ENCODE peak calls at places on chromosomes 3 and 15, in five cellular contexts. O is EH, L is RCC 7860, V is HuH-7, M is AG08395. B is an unnamed sample.

GRCh38 chr3:184399410-184399809 is 19.6 kb downstream of the CHRD start:
- DNase-seq in O (peak), L (peak), V (no peak), M (peak), B (peak)

GRCh38 chr15:73538563-73539211 is 94.5 kb downstream of the NPTN start:
- DNase-seq in O (no peak), L (no peak), V (no peak), M (no peak), B (no peak)

GRCh38 chr3:179794355-179794754 is 141.5 kb downstream of the USP13 start:
- DNase-seq in O (no peak), L (no peak), V (no peak), M (no peak), B (no peak)

GRCh38 chr3:40925228-40925627 is 274.1 kb upstream of the CTNNB1 start:
- DNase-seq in O (no peak), L (no peak), V (no peak), M (no peak), B (no peak)

GRCh38 chr15:34133511-34133910 is 31.6 kb downstream of the PGBD4 start:
- DNase-seq in O (peak), L (no peak), V (no peak), M (no peak), B (no peak)

GRCh38 chr3:67362686-67363085 is 291.7 kb downstream of the SUCLG2 start:
- DNase-seq in O (no peak), L (peak), V (no peak), M (no peak), B (no peak)

GRCh38 chr3:81643721-81644120 is 117.7 kb downstream of the GBE1 start:
- DNase-seq in O (peak), L (no peak), V (no peak), M (peak), B (no peak)

GRCh38 chr3:141058996-141059395 is 7.8 kb downstream of the SPSB4 start:
- DNase-seq in O (no peak), L (no peak), V (no peak), M (no peak), B (no peak)

GRCh38 chr3:50003216-50003615 is 63.3 kb downstream of the RBM6 start:
- DNase-seq in O (peak), L (no peak), V (no peak), M (no peak), B (no peak)

GRCh38 chr15:62786123-62786825 is 256.3 kb upstream of the TPM1 start:
- DNase-seq in O (no peak), L (no peak), V (no peak), M (no peak), B (no peak)

B was measured in mucosa of gallbladder.